ENCODE peak calls at places on chromosomes 16 and 17, in five cellular contexts. R is natural killer cell, L is iPS-NIHi11, B is lower leg skin, O is neural progenitor cell. W is an unnamed sample.
A peak's percentile ranks its signal among the peaks of the same experiment; 100 is the strongest.

GRCh38 chr16:66248096-66248495 is 118.4 kb upstream of the CDH5 start:
- DNase-seq in L (no peak), R (no peak), B (peak; percentile 95), O (no peak), W (no peak)

GRCh38 chr16:54075446-54075845 is 211.1 kb downstream of the IRX3 start:
- DNase-seq in L (no peak), O (no peak), R (no peak), B (no peak), W (no peak)

GRCh38 chr16:79540825-79541595 is 59.5 kb downstream of the MAF start:
- DNase-seq in L (no peak), B (no peak), O (no peak), R (no peak), W (no peak)

GRCh38 chr17:40303009-40303657 is 5.8 kb upstream of the RARA start:
- DNase-seq in L (peak; percentile 58), B (peak; percentile 74), R (no peak), O (peak; percentile 63), W (peak; percentile 61)

GRCh38 chr16:28193530-28194423 is 18.0 kb downstream of the XPO6 start:
- DNase-seq in O (no peak), R (no peak), L (no peak), B (no peak), W (no peak)

GRCh38 chr16:29943846-29944669 is 17.8 kb upstream of the TMEM219 start:
- DNase-seq in B (peak; percentile 78), O (peak; percentile 51), R (no peak), L (peak; percentile 71), W (peak; percentile 21)

GRCh38 chr16:12489362-12489761 is 314.3 kb downstream of the CPPED1 start:
- DNase-seq in B (peak; percentile 70), O (no peak), R (no peak), L (no peak), W (no peak)

GRCh38 chr16:67563708-67564468 is 1.6 kb downstream of the CTCF start:
- DNase-seq in R (no peak), B (peak; percentile 91), O (peak; percentile 36), L (no peak), W (peak; percentile 62)

GRCh38 chr17:81346090-81346907 is 49.0 kb upstream of the BAHCC1 start:
- DNase-seq in O (peak; percentile 99), B (peak; percentile 100), L (peak; percentile 99), R (peak; percentile 85), W (peak; percentile 98)

GRCh38 chr17:55680983-55681382 is 41.7 kb downstream of the TMEM100 start:
- DNase-seq in O (no peak), B (no peak), R (no peak), L (no peak), W (no peak)

GRCh38 chr17:8143581-8144400 is 8.4 kb downstream of the PER1 start:
- DNase-seq in O (no peak), L (no peak), B (no peak), R (no peak), W (no peak)

GRCh38 chr16:75044800-75045361 is 46.1 kb downstream of the ZNRF1 start:
- DNase-seq in R (no peak), B (peak; percentile 87), O (no peak), L (no peak), W (no peak)

GRCh38 chr17:51103050-51103449 is 17.6 kb downstream of the SPAG9 start:
- DNase-seq in R (no peak), L (no peak), O (no peak), B (no peak), W (no peak)

GRCh38 chr16:77679336-77679735 is 43.0 kb upstream of the NUDT7 start:
- DNase-seq in O (no peak), L (no peak), B (no peak), R (no peak), W (no peak)

GRCh38 chr17:7408341-7408740 is 696 bp downstream of the NLGN2 start:
- DNase-seq in B (no peak), L (no peak), R (no peak), O (no peak), W (no peak)

GRCh38 chr17:78601577-78602190 is 24.5 kb upstream of the DNAH17 start:
- DNase-seq in B (no peak), L (no peak), O (no peak), R (no peak), W (no peak)